ENCODE peak calls at places on chromosome 7, in five cellular contexts. W, I, Y, E and T are unnamed samples.

GRCh38 chr7:46123-46829 is 146.1 kb upstream of the FAM20C start:
- DNase-seq in Y (peak; percentile 46), E (no peak), W (no peak), I (no peak), T (no peak)

GRCh38 chr7:159197066-159197975 is 52.7 kb upstream of the VIPR2 start:
- DNase-seq in I (no peak), Y (no peak), E (peak; percentile 15), W (no peak), T (peak; percentile 11)

GRCh38 chr7:13727279-13727678 is 262.2 kb downstream of the ETV1 start:
- DNase-seq in Y (no peak), I (no peak), E (no peak), W (no peak), T (no peak)

GRCh38 chr7:129376778-129377700 is 57.2 kb upstream of the STRIP2 start:
- DNase-seq in I (no peak), Y (no peak), W (no peak), E (no peak), T (no peak)

GRCh38 chr7:21450876-21451275 is 23.0 kb downstream of the SP4 start:
- DNase-seq in W (no peak), Y (no peak), E (no peak), I (no peak), T (no peak)

GRCh38 chr7:42350801-42351200 is 113.8 kb upstream of the GLI3 start:
- DNase-seq in Y (no peak), I (no peak), E (no peak), W (peak; percentile 55), T (no peak)

GRCh38 chr7:126557271-126557670 is 695.5 kb downstream of the GRM8 start:
- DNase-seq in Y (no peak), E (no peak), I (no peak), W (no peak), T (no peak)

GRCh38 chr7:150340024-150340749 is 1.2 kb downstream of the RARRES2 start:
- DNase-seq in Y (no peak), E (no peak), I (no peak), W (peak; percentile 60), T (no peak)

GRCh38 chr7:137846588-137847417 is at the start of gene DGKI:
- DNase-seq in W (no peak), I (no peak), E (no peak), Y (peak; percentile 96), T (peak; percentile 1)

GRCh38 chr7:21675255-21675654 is 132.4 kb downstream of the DNAH11 start:
- DNase-seq in E (no peak), Y (no peak), I (no peak), W (no peak), T (no peak)

GRCh38 chr7:31663072-31663471 is 23.9 kb upstream of the PPP1R17 start:
- DNase-seq in W (no peak), I (no peak), Y (no peak), E (no peak), T (no peak)

GRCh38 chr7:103379270-103379975 is 32.0 kb downstream of the PSMC2 start:
- DNase-seq in E (no peak), I (no peak), Y (no peak), W (no peak), T (no peak)

GRCh38 chr7:103855671-103856070 is 133.8 kb downstream of the RELN start:
- DNase-seq in E (no peak), I (no peak), Y (no peak), W (no peak), T (no peak)